ENCODE peak calls at places on chromosomes 6 and 20, in ten cellular contexts. One of them, this sample, is unnamed.

GRCh38 chr6:44100088-44100550 is 27.1 kb downstream of the MRPL14 start:
- DNase-seq in AG09319: no peak
- DNase-seq in GM23338: peak
- DNase-seq in HFFc6: peak
- DNase-seq in GM12865: peak
- DNase-seq in brain microvascular endothelial cell: peak
- DNase-seq in Peyer's patch: no peak
- DNase-seq in Calu3: peak
- DNase-seq in upper lobe of left lung: no peak
- DNase-seq in H9: no peak
- DNase-seq in this sample: no peak

GRCh38 chr6:101417899-101418298 is 24.4 kb downstream of the GRIK2 start:
- DNase-seq in AG09319: no peak
- DNase-seq in GM23338: no peak
- DNase-seq in HFFc6: no peak
- DNase-seq in GM12865: no peak
- DNase-seq in brain microvascular endothelial cell: no peak
- DNase-seq in Peyer's patch: no peak
- DNase-seq in Calu3: no peak
- DNase-seq in upper lobe of left lung: no peak
- DNase-seq in H9: no peak
- DNase-seq in this sample: no peak

GRCh38 chr6:32659856-32660595 is 6.4 kb downstream of the HLA-DQB1 start:
- DNase-seq in AG09319: no peak
- DNase-seq in GM23338: no peak
- DNase-seq in HFFc6: no peak
- DNase-seq in GM12865: peak
- DNase-seq in brain microvascular endothelial cell: no peak
- DNase-seq in Peyer's patch: peak
- DNase-seq in Calu3: no peak
- DNase-seq in upper lobe of left lung: no peak
- DNase-seq in H9: no peak
- DNase-seq in this sample: no peak

GRCh38 chr20:24587384-24588046 is 118.1 kb downstream of the SYNDIG1 start:
- DNase-seq in AG09319: no peak
- DNase-seq in GM23338: no peak
- DNase-seq in HFFc6: no peak
- DNase-seq in GM12865: no peak
- DNase-seq in brain microvascular endothelial cell: no peak
- DNase-seq in Peyer's patch: no peak
- DNase-seq in Calu3: no peak
- DNase-seq in upper lobe of left lung: no peak
- DNase-seq in H9: no peak
- DNase-seq in this sample: no peak

GRCh38 chr20:1003920-1004697 is 2.0 kb upstream of the RSPO4 start:
- DNase-seq in AG09319: no peak
- DNase-seq in GM23338: no peak
- DNase-seq in HFFc6: no peak
- DNase-seq in GM12865: no peak
- DNase-seq in brain microvascular endothelial cell: no peak
- DNase-seq in Peyer's patch: no peak
- DNase-seq in Calu3: no peak
- DNase-seq in upper lobe of left lung: no peak
- DNase-seq in H9: no peak
- DNase-seq in this sample: no peak

GRCh38 chr20:15613530-15613929 is 959.7 kb downstream of the KIF16B start:
- DNase-seq in AG09319: no peak
- DNase-seq in GM23338: no peak
- DNase-seq in HFFc6: no peak
- DNase-seq in GM12865: no peak
- DNase-seq in brain microvascular endothelial cell: peak
- DNase-seq in Peyer's patch: no peak
- DNase-seq in Calu3: no peak
- DNase-seq in upper lobe of left lung: no peak
- DNase-seq in H9: no peak
- DNase-seq in this sample: no peak

GRCh38 chr6:166551797-166552495 is 34.5 kb downstream of the RAMACL start:
- DNase-seq in AG09319: no peak
- DNase-seq in GM23338: peak
- DNase-seq in HFFc6: no peak
- DNase-seq in GM12865: no peak
- DNase-seq in brain microvascular endothelial cell: no peak
- DNase-seq in Peyer's patch: no peak
- DNase-seq in Calu3: no peak
- DNase-seq in upper lobe of left lung: no peak
- DNase-seq in H9: peak
- DNase-seq in this sample: no peak

GRCh38 chr6:156686429-156686939 is 90.7 kb upstream of the ARID1B start:
- DNase-seq in AG09319: no peak
- DNase-seq in GM23338: peak
- DNase-seq in HFFc6: peak
- DNase-seq in GM12865: peak
- DNase-seq in brain microvascular endothelial cell: peak
- DNase-seq in Peyer's patch: peak
- DNase-seq in Calu3: peak
- DNase-seq in upper lobe of left lung: no peak
- DNase-seq in H9: peak
- DNase-seq in this sample: peak

GRCh38 chr6:73798592-73798991 is 102.6 kb downstream of the CD109 start:
- DNase-seq in AG09319: peak
- DNase-seq in GM23338: peak
- DNase-seq in HFFc6: peak
- DNase-seq in GM12865: peak
- DNase-seq in brain microvascular endothelial cell: peak
- DNase-seq in Peyer's patch: no peak
- DNase-seq in Calu3: no peak
- DNase-seq in upper lobe of left lung: no peak
- DNase-seq in H9: peak
- DNase-seq in this sample: no peak

GRCh38 chr6:6825986-6826901 is 237.7 kb downstream of the LY86 start:
- DNase-seq in AG09319: no peak
- DNase-seq in GM23338: no peak
- DNase-seq in HFFc6: no peak
- DNase-seq in GM12865: peak
- DNase-seq in brain microvascular endothelial cell: no peak
- DNase-seq in Peyer's patch: peak
- DNase-seq in Calu3: peak
- DNase-seq in upper lobe of left lung: peak
- DNase-seq in H9: no peak
- DNase-seq in this sample: no peak

GRCh38 chr6:128479048-128479666 is 41.2 kb downstream of the PTPRK start:
- DNase-seq in AG09319: no peak
- DNase-seq in GM23338: no peak
- DNase-seq in HFFc6: no peak
- DNase-seq in GM12865: no peak
- DNase-seq in brain microvascular endothelial cell: no peak
- DNase-seq in Peyer's patch: no peak
- DNase-seq in Calu3: no peak
- DNase-seq in upper lobe of left lung: no peak
- DNase-seq in H9: no peak
- DNase-seq in this sample: no peak

DNA sequence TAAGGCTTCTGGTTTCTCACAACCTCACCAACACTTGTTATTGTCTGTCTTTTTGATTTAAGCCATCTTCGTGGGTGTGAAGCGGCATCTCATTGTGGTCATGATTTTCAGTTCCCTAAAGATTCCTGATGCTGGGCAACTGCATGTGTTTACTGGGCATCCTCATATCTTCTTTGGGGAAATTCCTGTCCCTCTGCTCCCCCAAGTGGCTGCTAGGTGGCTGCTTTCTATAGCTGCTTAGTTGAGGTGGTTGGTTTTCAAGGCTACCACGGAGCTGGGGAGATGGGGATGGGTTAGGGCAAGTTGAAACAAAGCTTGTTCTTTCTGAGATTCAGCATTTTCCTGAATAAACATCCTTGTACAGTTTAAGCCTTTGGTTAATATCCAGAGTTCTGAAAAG is 403.9 kb upstream of the SULF2 start:
- DNase-seq in AG09319: peak
- DNase-seq in GM23338: peak
- DNase-seq in HFFc6: no peak
- DNase-seq in GM12865: peak
- DNase-seq in brain microvascular endothelial cell: peak
- DNase-seq in Peyer's patch: no peak
- DNase-seq in Calu3: peak
- DNase-seq in upper lobe of left lung: no peak
- DNase-seq in H9: peak
- DNase-seq in this sample: no peak
- TF ChIP-seq CTCF in AG09319: peak
- TF ChIP-seq CTCF in GM23338: peak
- TF ChIP-seq CTCF in HFFc6: no peak
- TF ChIP-seq CTCF in GM12865: peak
- TF ChIP-seq CTCF in brain microvascular endothelial cell: peak
- TF ChIP-seq CTCF in Peyer's patch: no peak
- TF ChIP-seq CTCF in Calu3: peak
- TF ChIP-seq CTCF in upper lobe of left lung: peak
- TF ChIP-seq CTCF in H9: peak
- TF ChIP-seq CTCF in this sample: no peak

DNA sequence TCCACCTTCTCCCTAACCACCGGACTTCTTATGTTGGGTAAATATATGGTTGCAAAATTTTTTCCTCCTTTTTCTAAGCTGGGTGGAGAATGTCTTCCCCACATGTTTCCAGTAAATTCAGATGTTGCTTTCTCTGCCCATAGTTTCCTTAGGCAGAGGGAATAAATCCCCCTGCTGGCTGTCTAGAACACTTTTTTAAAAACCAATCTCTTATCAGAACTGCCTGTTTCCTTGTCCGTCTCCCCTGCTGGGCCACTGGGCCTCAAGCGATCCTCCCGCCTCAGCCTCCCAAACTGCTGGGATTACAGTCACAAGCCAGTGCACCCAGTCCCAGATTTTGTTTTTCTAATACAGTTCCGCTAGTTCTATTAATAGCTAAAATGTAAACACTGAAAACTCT is 9.9 kb upstream of the WFDC2 start:
- DNase-seq in AG09319: no peak
- DNase-seq in GM23338: no peak
- DNase-seq in HFFc6: peak
- DNase-seq in GM12865: no peak
- DNase-seq in brain microvascular endothelial cell: no peak
- DNase-seq in Peyer's patch: no peak
- DNase-seq in Calu3: peak
- DNase-seq in upper lobe of left lung: no peak
- DNase-seq in H9: no peak
- DNase-seq in this sample: no peak
- TF ChIP-seq CTCF in AG09319: peak
- TF ChIP-seq CTCF in GM23338: no peak
- TF ChIP-seq CTCF in HFFc6: peak
- TF ChIP-seq CTCF in GM12865: no peak
- TF ChIP-seq CTCF in brain microvascular endothelial cell: peak
- TF ChIP-seq CTCF in Peyer's patch: no peak
- TF ChIP-seq CTCF in Calu3: peak
- TF ChIP-seq CTCF in upper lobe of left lung: no peak
- TF ChIP-seq CTCF in H9: peak
- TF ChIP-seq CTCF in this sample: peak

DNA sequence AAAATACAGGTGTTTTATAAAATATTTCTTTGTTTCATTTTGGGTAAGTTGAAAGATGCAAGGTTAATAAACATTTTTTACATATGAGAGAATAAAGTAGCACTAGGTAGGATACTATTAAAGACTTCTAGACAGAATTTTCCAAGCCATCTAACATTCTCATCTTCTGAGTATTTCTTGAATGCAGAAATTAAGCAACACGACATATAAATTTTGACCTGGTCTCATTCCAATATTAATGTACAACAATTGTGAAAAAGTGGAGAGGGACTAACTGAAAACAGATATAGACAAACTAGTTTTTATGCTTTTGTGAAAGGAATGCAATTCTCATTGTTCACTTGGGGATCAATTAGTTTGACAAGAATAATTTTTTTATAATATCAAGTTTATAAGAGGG is 11.5 kb upstream of the FOXO3 start:
- DNase-seq in AG09319: no peak
- DNase-seq in GM23338: no peak
- DNase-seq in HFFc6: no peak
- DNase-seq in GM12865: no peak
- DNase-seq in brain microvascular endothelial cell: no peak
- DNase-seq in Peyer's patch: no peak
- DNase-seq in Calu3: no peak
- DNase-seq in upper lobe of left lung: no peak
- DNase-seq in H9: no peak
- DNase-seq in this sample: no peak
- TF ChIP-seq CTCF in AG09319: no peak
- TF ChIP-seq CTCF in GM23338: no peak
- TF ChIP-seq CTCF in HFFc6: no peak
- TF ChIP-seq CTCF in GM12865: no peak
- TF ChIP-seq CTCF in brain microvascular endothelial cell: no peak
- TF ChIP-seq CTCF in Peyer's patch: no peak
- TF ChIP-seq CTCF in Calu3: no peak
- TF ChIP-seq CTCF in upper lobe of left lung: no peak
- TF ChIP-seq CTCF in H9: no peak
- TF ChIP-seq CTCF in this sample: no peak

GRCh38 chr20:17287998-17288397 is 61.2 kb downstream of the PCSK2 start:
- DNase-seq in AG09319: no peak
- DNase-seq in GM23338: no peak
- DNase-seq in HFFc6: no peak
- DNase-seq in GM12865: no peak
- DNase-seq in brain microvascular endothelial cell: no peak
- DNase-seq in Peyer's patch: no peak
- DNase-seq in Calu3: no peak
- DNase-seq in upper lobe of left lung: no peak
- DNase-seq in H9: no peak
- DNase-seq in this sample: no peak

GRCh38 chr20:17287503-17287902 is 60.7 kb downstream of the PCSK2 start:
- DNase-seq in AG09319: no peak
- DNase-seq in GM23338: peak
- DNase-seq in HFFc6: no peak
- DNase-seq in GM12865: no peak
- DNase-seq in brain microvascular endothelial cell: no peak
- DNase-seq in Peyer's patch: no peak
- DNase-seq in Calu3: no peak
- DNase-seq in upper lobe of left lung: no peak
- DNase-seq in H9: no peak
- DNase-seq in this sample: no peak
- TF ChIP-seq CTCF in AG09319: no peak
- TF ChIP-seq CTCF in GM23338: peak
- TF ChIP-seq CTCF in HFFc6: peak
- TF ChIP-seq CTCF in GM12865: peak
- TF ChIP-seq CTCF in brain microvascular endothelial cell: peak
- TF ChIP-seq CTCF in Peyer's patch: no peak
- TF ChIP-seq CTCF in Calu3: no peak
- TF ChIP-seq CTCF in upper lobe of left lung: no peak
- TF ChIP-seq CTCF in H9: peak
- TF ChIP-seq CTCF in this sample: peak

DNA sequence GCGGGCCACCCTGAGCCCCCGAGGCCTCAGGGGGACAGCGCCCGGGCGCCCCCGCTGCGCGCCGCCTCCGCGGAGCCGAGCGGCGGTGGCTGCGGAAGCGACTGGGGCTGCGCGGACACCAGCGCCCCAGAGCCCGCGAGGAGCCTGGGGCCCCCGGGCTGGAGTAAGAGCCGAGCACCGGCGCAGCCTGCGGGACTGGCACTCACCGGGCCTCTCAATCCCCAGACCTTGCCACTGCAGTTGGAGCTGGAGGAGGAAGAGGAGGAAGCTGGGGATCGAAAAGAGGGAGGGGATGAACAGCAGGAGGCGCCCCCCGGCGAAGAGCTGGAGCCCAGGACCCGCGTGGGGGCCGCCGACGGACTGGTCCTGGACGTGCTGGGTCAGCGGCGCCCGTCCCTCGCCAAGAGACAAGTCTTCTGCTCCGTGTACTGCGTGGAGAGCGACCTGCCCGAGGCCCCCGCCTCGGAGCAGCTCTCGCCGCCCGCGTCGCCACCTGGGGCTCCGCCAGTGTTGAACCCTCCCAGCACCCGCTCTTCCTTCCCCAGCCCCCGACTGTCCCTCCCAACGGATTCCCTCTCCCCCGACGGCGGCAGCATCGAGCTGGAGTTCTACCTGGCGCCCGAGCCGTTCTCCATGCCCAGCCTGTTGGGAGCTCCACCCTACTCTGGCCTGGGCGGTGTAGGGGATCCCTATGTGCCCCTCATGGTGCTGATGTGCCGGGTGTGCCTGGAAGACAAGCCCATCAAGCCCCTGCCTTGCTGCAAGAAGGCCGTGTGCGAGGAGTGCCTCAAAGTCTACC is 579 bp downstream of the RNF217 start:
- DNase-seq in AG09319: no peak
- DNase-seq in GM23338: peak
- DNase-seq in HFFc6: peak
- DNase-seq in GM12865: no peak
- DNase-seq in brain microvascular endothelial cell: no peak
- DNase-seq in Peyer's patch: no peak
- DNase-seq in Calu3: peak
- DNase-seq in upper lobe of left lung: peak
- DNase-seq in H9: peak
- DNase-seq in this sample: no peak
- TF ChIP-seq CTCF in AG09319: peak
- TF ChIP-seq CTCF in GM23338: peak
- TF ChIP-seq CTCF in HFFc6: peak
- TF ChIP-seq CTCF in GM12865: no peak
- TF ChIP-seq CTCF in brain microvascular endothelial cell: no peak
- TF ChIP-seq CTCF in Peyer's patch: no peak
- TF ChIP-seq CTCF in Calu3: no peak
- TF ChIP-seq CTCF in upper lobe of left lung: peak
- TF ChIP-seq CTCF in H9: no peak
- TF ChIP-seq CTCF in this sample: peak

This sample was measured in Panc1.